ENCODE peak calls at places on chromosome 22, in five cellular contexts. I is GM12878, X is A549, O is endothelial cell of umbilical vein, K is K562. E is an unnamed sample.

GRCh38 chr22:41512421-41513194 is 31.7 kb downstream of the POLR3H start:
- DNase-seq in X (peak), I (no peak), K (peak), O (no peak), E (no peak)

GRCh38 chr22:49302530-49302929 is 525.1 kb downstream of the BRD1 start:
- DNase-seq in I (no peak), K (no peak), X (no peak), O (no peak), E (no peak)

GRCh38 chr22:48359613-48359965 is 1468.1 kb downstream of the BRD1 start:
- DNase-seq in O (no peak), X (no peak), K (no peak), I (no peak), E (no peak)

GRCh38 chr22:40024201-40025061 is 29.7 kb downstream of the FAM83F start:
- DNase-seq in X (peak), I (no peak), K (peak), O (peak), E (peak)

GRCh38 chr22:25928038-25928437 is 186.1 kb downstream of the MYO18B start:
- DNase-seq in K (no peak), X (no peak), O (no peak), I (no peak), E (no peak)

GRCh38 chr22:40721266-40721665 is 42.0 kb downstream of the MCHR1 start:
- DNase-seq in I (no peak), K (no peak), X (peak), O (no peak), E (peak)

GRCh38 chr22:30423296-30423958 is 2.1 kb upstream of the MTFP1 start:
- DNase-seq in X (peak), I (no peak), K (no peak), O (no peak), E (peak)

GRCh38 chr22:46869848-46870441 is 107.5 kb downstream of the TBC1D22A start:
- DNase-seq in X (no peak), O (no peak), I (no peak), K (no peak), E (no peak)

GRCh38 chr22:28111501-28111900 is 192.4 kb upstream of the PITPNB start:
- DNase-seq in K (no peak), X (no peak), O (no peak), I (no peak), E (no peak)

GRCh38 chr22:44573451-44573850 is 75.4 kb upstream of the RTL6 start:
- DNase-seq in K (no peak), I (no peak), O (no peak), X (no peak), E (no peak)

GRCh38 chr22:41647771-41648170 is 26.7 kb downstream of the XRCC6 start:
- DNase-seq in K (no peak), O (no peak), I (no peak), X (no peak), E (no peak)

GRCh38 chr22:32469799-32470212 is 4.8 kb upstream of the FBXO7 start:
- DNase-seq in I (no peak), X (peak), O (no peak), K (peak), E (peak)
- TF ChIP-seq MYC in I (no peak), X (no peak), O (no peak), K (no peak), E (no peak)

GRCh38 chr22:35950262-35950661 is 78.4 kb downstream of the RBFOX2 start:
- DNase-seq in X (peak), O (no peak), I (no peak), K (no peak), E (no peak)

GRCh38 chr22:35952576-35952975 is 76.0 kb downstream of the RBFOX2 start:
- DNase-seq in O (no peak), X (no peak), I (no peak), K (no peak), E (no peak)

GRCh38 chr22:35944458-35944857 is 84.2 kb downstream of the RBFOX2 start:
- DNase-seq in I (no peak), K (no peak), O (no peak), X (no peak), E (no peak)

GRCh38 chr22:35949243-35949642 is 79.4 kb downstream of the RBFOX2 start:
- DNase-seq in K (no peak), I (no peak), X (no peak), O (no peak), E (no peak)

GRCh38 chr22:35947794-35948425 is 80.7 kb downstream of the RBFOX2 start:
- DNase-seq in X (no peak), O (no peak), K (no peak), I (no peak), E (no peak)
- TF ChIP-seq MYC in X (no peak), O (no peak), K (no peak), I (no peak), E (no peak)

DNA sequence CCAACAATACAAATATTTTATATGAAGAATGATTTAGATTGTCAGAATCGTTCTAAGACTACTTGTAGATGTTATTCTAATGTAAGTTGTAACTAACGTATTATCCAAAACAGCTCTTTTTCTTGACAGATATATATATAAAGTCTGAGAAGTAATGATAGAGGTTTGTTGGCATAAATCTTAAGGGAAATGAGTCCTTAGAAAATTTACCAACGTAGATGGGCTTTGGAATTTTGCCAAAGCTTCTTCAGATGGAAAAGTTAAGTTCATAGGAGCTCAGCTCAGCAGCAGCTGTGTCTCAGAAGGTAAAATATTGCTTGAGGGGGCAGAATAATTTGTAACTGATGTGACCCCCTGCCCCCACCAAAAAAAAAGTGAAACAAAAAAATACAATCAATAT is 66.7 kb downstream of the BID start:
- DNase-seq in K (no peak), I (no peak), O (peak), X (no peak), E (no peak)
- TF ChIP-seq MYC in K (no peak), I (no peak), O (no peak), X (no peak), E (no peak)

GRCh38 chr22:37211853-37212173 is 464 bp downstream of the SSTR3 start:
- DNase-seq in I (no peak), K (no peak), X (no peak), O (no peak), E (no peak)
- TF ChIP-seq MYC in I (no peak), K (no peak), X (no peak), O (no peak), E (no peak)

GRCh38 chr22:38956551-38956950 is 858 bp upstream of the APOBEC3A start:
- DNase-seq in X (no peak), O (no peak), I (no peak), K (no peak), E (no peak)

GRCh38 chr22:38955926-38956325 is 1.5 kb upstream of the APOBEC3A start:
- DNase-seq in X (no peak), I (no peak), O (no peak), K (no peak), E (no peak)

GRCh38 chr22:38957808-38958207 is 399 bp downstream of the APOBEC3A start:
- DNase-seq in K (no peak), X (no peak), O (no peak), I (no peak), E (no peak)

GRCh38 chr22:38958359-38958943 is 1.0 kb downstream of the APOBEC3A start:
- DNase-seq in K (no peak), I (no peak), O (no peak), X (no peak), E (no peak)

GRCh38 chr22:38957046-38957770 is at the start of gene APOBEC3A:
- DNase-seq in K (no peak), I (no peak), O (no peak), X (peak), E (peak)
- TF ChIP-seq MYC in K (no peak), I (no peak), O (no peak), X (no peak), E (no peak)

GRCh38 chr22:19292262-19293230 is 1.0 kb upstream of the CLTCL1 start:
- DNase-seq in K (peak), X (no peak), I (no peak), O (no peak), E (peak)
- TF ChIP-seq MYC in K (peak), X (no peak), I (no peak), O (no peak), E (no peak)

DNA sequence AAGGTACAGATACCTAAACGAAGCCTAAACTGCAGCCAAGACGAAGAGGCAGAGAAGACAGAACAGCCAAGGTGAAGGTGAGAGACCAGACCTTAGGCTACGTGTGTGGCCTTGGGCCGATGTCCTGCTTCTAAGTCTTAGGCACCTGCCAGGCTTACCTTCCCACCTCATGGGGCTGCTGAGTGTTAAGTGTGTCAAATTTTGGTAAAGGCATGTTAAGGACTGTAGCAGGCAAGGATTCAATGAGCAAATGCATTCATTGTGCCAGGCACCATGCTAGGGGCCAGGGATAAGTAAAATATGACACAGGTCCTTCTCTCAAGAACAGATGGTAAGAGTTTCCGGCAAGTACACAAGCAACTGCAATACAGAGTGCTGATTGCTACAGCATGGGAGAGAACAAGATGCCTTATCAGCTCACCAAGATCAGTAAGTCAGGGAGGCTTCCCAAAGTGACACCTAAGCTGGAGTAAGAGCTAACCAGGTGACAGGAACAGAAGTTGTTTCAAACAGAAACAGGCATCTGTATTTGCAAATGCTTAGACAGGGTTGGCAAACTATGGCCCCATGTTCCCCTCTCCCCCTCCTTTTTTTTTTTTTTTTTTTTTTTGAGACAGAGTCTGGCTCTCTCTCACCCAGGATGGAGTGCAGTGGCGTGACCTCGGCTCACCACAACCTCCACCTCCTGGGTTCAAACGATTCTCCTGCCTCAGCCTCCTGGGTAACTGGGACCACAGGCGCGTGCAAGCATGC is 46.7 kb downstream of the CLTCL1 start:
- DNase-seq in K (peak), X (no peak), O (no peak), I (no peak), E (peak)
- TF ChIP-seq MYC in K (peak), X (no peak), O (no peak), I (no peak), E (no peak)

GRCh38 chr22:43118953-43119458 is 8.5 kb downstream of the BIK start:
- DNase-seq in X (no peak), O (no peak), I (peak), K (no peak), E (peak)
- TF ChIP-seq MYC in X (no peak), O (no peak), I (no peak), K (no peak), E (no peak)